ENCODE peak calls at places on chromosomes 11 and 22, in four cellular contexts. One of them, this sample, is unnamed.

GRCh38 chr11:47571895-47572294 is 6.5 kb downstream of the PTPMT1 start:
- DNase-seq in HCT116: no peak
- DNase-seq in uterus: no peak
- DNase-seq in right lobe of liver: no peak
- DNase-seq in this sample: no peak

GRCh38 chr11:34351687-34352469 is 5.9 kb downstream of the ABTB2 start:
- DNase-seq in HCT116: no peak
- DNase-seq in uterus: no peak
- DNase-seq in right lobe of liver: no peak
- DNase-seq in this sample: no peak

GRCh38 chr22:43148581-43148980 is 2.8 kb upstream of the TSPO start:
- DNase-seq in HCT116: no peak
- DNase-seq in uterus: no peak
- DNase-seq in right lobe of liver: no peak
- DNase-seq in this sample: no peak

GRCh38 chr11:68792400-68792955 is 41.2 kb upstream of the TESMIN start:
- DNase-seq in HCT116: no peak
- DNase-seq in uterus: no peak
- DNase-seq in right lobe of liver: no peak
- DNase-seq in this sample: no peak

GRCh38 chr11:17611503-17612220 is 64.6 kb downstream of the OTOG start:
- DNase-seq in HCT116: no peak
- DNase-seq in uterus: no peak
- DNase-seq in right lobe of liver: no peak
- DNase-seq in this sample: no peak

GRCh38 chr11:129855086-129855485 is 39.4 kb downstream of the TMEM45B start:
- DNase-seq in HCT116: no peak
- DNase-seq in uterus: no peak
- DNase-seq in right lobe of liver: no peak
- DNase-seq in this sample: no peak

GRCh38 chr11:24226606-24227005 is 270.2 kb upstream of the LUZP2 start:
- DNase-seq in HCT116: no peak
- DNase-seq in uterus: no peak
- DNase-seq in right lobe of liver: no peak
- DNase-seq in this sample: no peak

GRCh38 chr11:61415381-61415780 is 14.4 kb downstream of the CPSF7 start:
- DNase-seq in HCT116: no peak
- DNase-seq in uterus: no peak
- DNase-seq in right lobe of liver: no peak
- DNase-seq in this sample: no peak

GRCh38 chr22:20223421-20224245 is 44.5 kb downstream of the RTN4R start:
- DNase-seq in HCT116: no peak
- DNase-seq in uterus: no peak
- DNase-seq in right lobe of liver: no peak
- DNase-seq in this sample: no peak

GRCh38 chr22:22556995-22557925 is 1.8 kb downstream of the PRAME start:
- DNase-seq in HCT116: no peak
- DNase-seq in uterus: no peak
- DNase-seq in right lobe of liver: no peak
- DNase-seq in this sample: no peak

GRCh38 chr11:61948505-61948904 is 1.6 kb upstream of the BEST1 start:
- DNase-seq in HCT116: no peak
- DNase-seq in uterus: no peak
- DNase-seq in right lobe of liver: no peak
- DNase-seq in this sample: no peak

GRCh38 chr11:46778416-46778815 is 59.4 kb downstream of the F2 start:
- DNase-seq in HCT116: no peak
- DNase-seq in uterus: no peak
- DNase-seq in right lobe of liver: no peak
- DNase-seq in this sample: no peak

GRCh38 chr11:122746050-122746478 is 90.5 kb downstream of the UBASH3B start:
- DNase-seq in HCT116: no peak
- DNase-seq in uterus: no peak
- DNase-seq in right lobe of liver: no peak
- DNase-seq in this sample: no peak

GRCh38 chr22:37208401-37209139 is 3.7 kb downstream of the SSTR3 start:
- DNase-seq in HCT116: no peak
- DNase-seq in uterus: no peak
- DNase-seq in right lobe of liver: peak
- DNase-seq in this sample: no peak

GRCh38 chr11:78708388-78708787 is 133.7 kb upstream of the NARS2 start:
- DNase-seq in HCT116: no peak
- DNase-seq in uterus: no peak
- DNase-seq in right lobe of liver: no peak
- DNase-seq in this sample: no peak

GRCh38 chr22:48258108-48258705 is 1495.8 kb downstream of the TBC1D22A start:
- DNase-seq in HCT116: no peak
- DNase-seq in uterus: no peak
- DNase-seq in right lobe of liver: no peak
- DNase-seq in this sample: no peak

GRCh38 chr11:67120881-67121710 is 2.0 kb downstream of the KDM2A start:
- DNase-seq in HCT116: no peak
- DNase-seq in uterus: no peak
- DNase-seq in right lobe of liver: no peak
- DNase-seq in this sample: peak

GRCh38 chr22:20316217-20316843 is 3.5 kb downstream of the DGCR6L start:
- DNase-seq in HCT116: no peak
- DNase-seq in uterus: no peak
- DNase-seq in right lobe of liver: peak
- DNase-seq in this sample: no peak

GRCh38 chr11:5369793-5370192 is 13.8 kb upstream of the OR51M1 start:
- DNase-seq in HCT116: no peak
- DNase-seq in uterus: no peak
- DNase-seq in right lobe of liver: no peak
- DNase-seq in this sample: no peak

GRCh38 chr22:38310518-38311330 is 6.5 kb downstream of the CSNK1E start:
- DNase-seq in HCT116: no peak
- DNase-seq in uterus: no peak
- DNase-seq in right lobe of liver: no peak
- DNase-seq in this sample: no peak

GRCh38 chr22:38311331-38311635 is 6.0 kb downstream of the CSNK1E start:
- DNase-seq in HCT116: no peak
- DNase-seq in uterus: no peak
- DNase-seq in right lobe of liver: no peak
- DNase-seq in this sample: no peak

GRCh38 chr22:38308791-38309498 is 8.3 kb downstream of the CSNK1E start:
- DNase-seq in HCT116: no peak
- DNase-seq in uterus: no peak
- DNase-seq in right lobe of liver: no peak
- DNase-seq in this sample: no peak

GRCh38 chr22:38312261-38312800 is 4.9 kb downstream of the CSNK1E start:
- DNase-seq in HCT116: no peak
- DNase-seq in uterus: no peak
- DNase-seq in right lobe of liver: no peak
- DNase-seq in this sample: no peak

DNA sequence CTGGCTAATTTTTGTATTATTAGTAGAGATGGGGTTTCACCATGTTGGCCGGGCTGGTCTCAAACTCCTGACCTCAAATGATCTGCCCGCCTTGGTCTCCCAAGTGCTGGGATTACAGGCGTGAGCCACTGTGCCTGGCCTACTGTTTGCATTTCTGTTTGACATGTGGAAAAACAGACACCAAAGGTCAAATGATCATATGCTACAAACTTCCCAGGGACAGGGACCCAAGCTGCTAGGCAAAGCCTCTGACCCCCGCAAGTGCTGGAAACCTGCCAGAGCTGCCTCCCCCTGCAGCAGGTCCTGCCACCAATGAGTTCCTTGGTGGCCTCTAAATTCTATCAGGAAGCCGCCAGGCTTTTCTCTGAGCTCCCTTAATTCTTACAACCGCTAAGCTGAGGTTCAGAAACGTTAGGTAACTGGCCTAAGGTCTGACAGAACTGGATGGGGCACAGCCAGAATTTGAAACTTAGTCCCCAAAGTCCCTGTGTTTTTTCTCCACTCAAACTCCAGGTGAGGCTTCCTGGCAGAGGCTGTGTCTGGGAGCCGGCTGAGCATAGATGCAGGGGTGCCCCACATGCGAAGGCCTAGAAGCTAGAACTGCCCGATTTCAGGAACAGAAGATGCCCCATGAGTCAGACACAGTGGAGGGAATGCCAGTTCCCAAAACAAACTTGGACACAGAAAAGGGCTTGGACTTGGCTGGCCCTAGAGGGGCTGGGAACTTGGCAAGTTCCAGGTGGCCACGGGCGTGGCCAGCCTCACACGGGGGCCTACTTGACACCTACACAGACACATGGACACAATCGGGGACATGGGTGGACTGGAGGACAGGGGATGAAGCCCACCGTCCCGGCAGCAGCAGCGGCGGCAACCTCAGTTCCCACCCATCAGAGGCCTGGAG is 7.4 kb downstream of the CSNK1E start:
- DNase-seq in HCT116: no peak
- DNase-seq in uterus: no peak
- DNase-seq in right lobe of liver: peak
- DNase-seq in this sample: no peak
- H3K27ac ChIP-seq in HCT116: no peak
- H3K27ac ChIP-seq in uterus: peak
- H3K27ac ChIP-seq in right lobe of liver: peak
- H3K27ac ChIP-seq in this sample: peak

GRCh38 chr22:27626675-27627443 is 174.7 kb downstream of the MN1 start:
- DNase-seq in HCT116: no peak
- DNase-seq in uterus: no peak
- DNase-seq in right lobe of liver: no peak
- DNase-seq in this sample: no peak

GRCh38 chr22:27625769-27626674 is 175.5 kb downstream of the MN1 start:
- DNase-seq in HCT116: no peak
- DNase-seq in uterus: no peak
- DNase-seq in right lobe of liver: no peak
- DNase-seq in this sample: no peak

GRCh38 chr22:27628341-27628740 is 173.2 kb downstream of the MN1 start:
- DNase-seq in HCT116: no peak
- DNase-seq in uterus: no peak
- DNase-seq in right lobe of liver: no peak
- DNase-seq in this sample: no peak

GRCh38 chr22:27627901-27628300 is 173.7 kb downstream of the MN1 start:
- DNase-seq in HCT116: no peak
- DNase-seq in uterus: no peak
- DNase-seq in right lobe of liver: no peak
- DNase-seq in this sample: no peak

GRCh38 chr22:27627444-27627833 is 174.1 kb downstream of the MN1 start:
- DNase-seq in HCT116: peak
- DNase-seq in uterus: no peak
- DNase-seq in right lobe of liver: no peak
- DNase-seq in this sample: no peak
- H3K27ac ChIP-seq in HCT116: no peak
- H3K27ac ChIP-seq in uterus: no peak
- H3K27ac ChIP-seq in right lobe of liver: no peak
- H3K27ac ChIP-seq in this sample: no peak

DNA sequence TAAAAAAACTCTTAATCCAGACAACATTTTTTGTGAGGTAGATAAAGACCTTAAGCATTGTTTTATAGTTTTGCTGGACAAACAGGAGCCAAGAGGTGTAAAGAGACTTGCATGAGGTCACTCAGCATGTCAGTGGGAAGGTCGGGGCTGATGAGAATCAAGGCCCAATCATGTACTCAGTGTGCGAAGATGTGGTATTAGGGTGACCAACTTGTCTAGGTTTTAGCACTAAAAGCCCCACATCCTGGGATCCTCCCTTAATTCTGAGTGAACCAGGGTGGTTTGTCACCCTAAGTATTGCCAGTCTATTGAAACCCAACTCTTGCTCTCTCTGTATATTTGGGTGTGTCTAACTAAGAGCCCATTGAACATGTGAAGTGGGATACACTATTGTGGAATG is 19.5 kb upstream of the SORL1-AS1 start:
- DNase-seq in HCT116: no peak
- DNase-seq in uterus: no peak
- DNase-seq in right lobe of liver: no peak
- DNase-seq in this sample: no peak
- H3K27ac ChIP-seq in HCT116: no peak
- H3K27ac ChIP-seq in uterus: no peak
- H3K27ac ChIP-seq in right lobe of liver: peak
- H3K27ac ChIP-seq in this sample: no peak

DNA sequence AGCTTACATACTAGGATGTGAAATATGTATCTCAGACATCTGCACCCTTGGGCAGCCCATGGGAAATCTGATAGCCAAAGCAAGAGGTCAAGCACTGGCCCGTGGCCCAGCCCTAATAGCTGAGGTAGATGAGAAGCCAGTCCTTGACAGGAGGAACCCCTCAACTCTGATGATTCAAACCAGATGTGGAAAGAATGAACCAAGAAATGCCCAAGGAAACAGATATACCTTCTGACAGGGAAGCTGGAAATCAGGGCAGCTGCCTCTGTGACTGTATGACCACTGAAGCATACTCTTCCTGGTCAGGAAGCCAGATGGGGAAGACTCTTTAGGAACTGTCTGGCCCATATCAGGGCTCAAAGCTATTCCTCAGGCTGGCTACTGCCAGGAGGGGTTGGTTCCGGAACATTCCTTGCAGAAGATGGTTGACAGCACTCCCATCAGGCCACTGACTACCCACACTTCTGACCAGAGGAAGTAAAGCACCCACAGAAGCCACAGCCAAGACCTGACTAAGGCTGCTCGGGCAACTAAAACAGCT is 124.2 kb downstream of the SWAP70 start:
- DNase-seq in HCT116: no peak
- DNase-seq in uterus: peak
- DNase-seq in right lobe of liver: no peak
- DNase-seq in this sample: no peak
- H3K27ac ChIP-seq in HCT116: no peak
- H3K27ac ChIP-seq in uterus: peak
- H3K27ac ChIP-seq in right lobe of liver: no peak
- H3K27ac ChIP-seq in this sample: no peak

GRCh38 chr11:44177905-44178304 is 82.4 kb downstream of the EXT2 start:
- DNase-seq in HCT116: no peak
- DNase-seq in uterus: no peak
- DNase-seq in right lobe of liver: no peak
- DNase-seq in this sample: no peak

GRCh38 chr11:44176541-44177213 is 81.2 kb downstream of the EXT2 start:
- DNase-seq in HCT116: no peak
- DNase-seq in uterus: no peak
- DNase-seq in right lobe of liver: no peak
- DNase-seq in this sample: no peak

GRCh38 chr11:44179173-44179572 is 83.7 kb downstream of the EXT2 start:
- DNase-seq in HCT116: no peak
- DNase-seq in uterus: no peak
- DNase-seq in right lobe of liver: no peak
- DNase-seq in this sample: no peak

GRCh38 chr11:44180107-44180506 is 84.6 kb downstream of the EXT2 start:
- DNase-seq in HCT116: no peak
- DNase-seq in uterus: no peak
- DNase-seq in right lobe of liver: no peak
- DNase-seq in this sample: no peak

GRCh38 chr11:44178381-44178780 is 82.9 kb downstream of the EXT2 start:
- DNase-seq in HCT116: no peak
- DNase-seq in uterus: no peak
- DNase-seq in right lobe of liver: no peak
- DNase-seq in this sample: no peak
- H3K27ac ChIP-seq in HCT116: no peak
- H3K27ac ChIP-seq in uterus: no peak
- H3K27ac ChIP-seq in right lobe of liver: no peak
- H3K27ac ChIP-seq in this sample: no peak